ENCODE peak calls at places on chromosomes 16 and 17, in seven cellular contexts. Q is keratinocyte; H is uterus; S is heart left ventricle; I is neuronal stem cell; O is thoracic aorta; B is CD8-positive, alpha-beta T cell. R is an unnamed sample. For H3K27me3, the result is how much of the 10 kb centered on the place peaks cover.

GRCh38 chr17:73302189-73302588 is 9.6 kb downstream of the CDC42EP4 start:
- DNase-seq in H (no peak), Q (no peak), S (no peak), O (no peak), B (no peak), I (no peak), R (no peak)

GRCh38 chr17:43556292-43556691 is 10.2 kb upstream of the ETV4 start:
- DNase-seq in S (no peak), O (no peak), H (no peak), I (no peak), Q (no peak), B (no peak), R (no peak)

GRCh38 chr17:39625198-39625769 is 1.5 kb upstream of the PPP1R1B start:
- DNase-seq in S (no peak), H (no peak), O (no peak), Q (no peak), B (no peak), I (no peak), R (no peak)

GRCh38 chr16:15749371-15749770 is 99.3 kb downstream of the NDE1 start:
- DNase-seq in S (no peak), I (no peak), B (no peak), H (no peak), Q (no peak), O (no peak), R (no peak)

GRCh38 chr17:60145006-60145935 is 4.5 kb upstream of the CA4 start:
- DNase-seq in S (peak), Q (no peak), H (no peak), I (peak), B (no peak), O (no peak), R (no peak)

GRCh38 chr17:80348551-80349436 is 66.2 kb upstream of the ENDOV start:
- DNase-seq in Q (no peak), S (no peak), O (no peak), H (no peak), B (no peak), I (no peak), R (no peak)

GRCh38 chr17:53032861-53033271 is 789.9 kb upstream of the KIF2B start:
- DNase-seq in I (peak), H (no peak), S (no peak), B (no peak), Q (peak), O (no peak), R (no peak)

GRCh38 chr16:56814537-56815432 is 50.2 kb upstream of the SLC12A3 start:
- DNase-seq in B (no peak), S (no peak), O (no peak), Q (no peak), H (no peak), I (no peak), R (no peak)

GRCh38 chr16:12971216-12971615 is 69.8 kb downstream of the SHISA9 start:
- DNase-seq in O (no peak), H (no peak), Q (no peak), B (no peak), S (no peak), I (no peak), R (no peak)

GRCh38 chr17:72710834-72711233 is 381.7 kb downstream of the SLC39A11 start:
- DNase-seq in B (no peak), O (no peak), H (no peak), I (no peak), S (no peak), Q (no peak), R (no peak)

GRCh38 chr16:72400257-72401078 is 228.5 kb upstream of the PMFBP1 start:
- DNase-seq in I (peak), Q (peak), S (no peak), O (no peak), B (peak), H (no peak), R (peak)

GRCh38 chr16:14180431-14181059 is 109.4 kb downstream of the MRTFB start:
- DNase-seq in Q (no peak), S (no peak), H (no peak), I (peak), O (no peak), B (no peak), R (no peak)

GRCh38 chr16:54208262-54208661 is 78.3 kb downstream of the IRX3 start:
- DNase-seq in O (no peak), S (no peak), H (peak), Q (no peak), B (no peak), I (no peak), R (no peak)

GRCh38 chr16:35198223-35199199 is 1739.1 kb downstream of the TP53TG3F start:
- DNase-seq in S (no peak), Q (no peak), I (no peak), H (no peak), O (no peak), B (no peak), R (no peak)

GRCh38 chr16:75073551-75074414 is 42.8 kb downstream of the LDHD start:
- DNase-seq in Q (no peak), O (no peak), B (no peak), H (no peak), S (no peak), I (no peak), R (no peak)

GRCh38 chr16:62014534-62014933 is 21.7 kb downstream of the CDH8 start:
- DNase-seq in I (no peak), Q (no peak), O (no peak), H (no peak), S (no peak), B (no peak), R (no peak)

GRCh38 chr17:7673239-7673638 is 14.1 kb downstream of the TP53 start:
- DNase-seq in B (no peak), O (no peak), H (no peak), Q (no peak), S (no peak), I (no peak), R (no peak)

GRCh38 chr16:66099261-66099660 is 267.2 kb upstream of the CDH5 start:
- DNase-seq in Q (no peak), O (no peak), H (no peak), B (no peak), I (no peak), S (no peak), R (no peak)

GRCh38 chr17:35900280-35900679 is 20.1 kb upstream of the CCL5 start:
- DNase-seq in O (no peak), Q (no peak), I (no peak), B (peak), H (no peak), S (no peak), R (no peak)

GRCh38 chr16:9225527-9226316 is 134.3 kb downstream of the HAPSTR1 start:
- DNase-seq in I (peak), S (no peak), O (no peak), H (no peak), Q (no peak), B (no peak), R (no peak)

GRCh38 chr17:64133546-64134215 is 3.7 kb upstream of the ERN1 start:
- DNase-seq in O (no peak), I (peak), H (peak), S (no peak), Q (no peak), B (no peak), R (no peak)

GRCh38 chr17:81885869-81886548 is 5.4 kb downstream of the ALYREF start:
- DNase-seq in I (no peak), Q (no peak), S (no peak), B (no peak), H (no peak), O (no peak), R (no peak)

GRCh38 chr16:30086291-30087140 is 5.2 kb downstream of the TBX6 start:
- DNase-seq in S (peak), O (no peak), B (no peak), H (no peak), I (no peak), Q (no peak), R (no peak)

GRCh38 chr16:20611975-20612471 is 35.9 kb upstream of the ACSM2B start:
- DNase-seq in B (no peak), S (peak), O (no peak), H (peak), I (no peak), Q (no peak), R (no peak)

GRCh38 chr17:20122236-20122879 is 113.2 kb downstream of the SPECC1 start:
- DNase-seq in O (no peak), I (no peak), Q (no peak), S (no peak), H (no peak), B (no peak), R (no peak)

GRCh38 chr16:67013823-67014640 is 14.9 kb upstream of the CBFB start:
- DNase-seq in I (peak), B (peak), S (peak), Q (no peak), O (no peak), H (peak), R (no peak)

DNA sequence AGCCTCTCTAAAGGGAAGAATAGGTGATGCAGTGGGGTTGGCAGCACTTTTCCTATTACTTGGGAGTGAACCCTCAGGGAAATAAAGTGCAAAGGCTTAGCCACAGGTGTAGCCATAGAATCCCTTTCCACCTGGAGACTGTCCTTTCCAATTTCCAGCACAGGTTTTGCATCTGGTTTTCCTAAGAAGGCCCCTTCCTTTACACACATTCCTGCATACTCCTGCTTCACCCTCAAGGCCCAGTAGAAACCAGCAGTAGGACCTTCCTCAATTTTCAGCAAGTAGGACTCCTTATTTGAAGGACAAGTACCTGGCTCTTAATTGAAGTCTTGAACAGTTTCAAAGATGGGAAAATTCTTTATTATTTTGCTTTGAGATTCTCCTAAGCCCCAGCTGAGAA is 171.8 kb upstream of the TBX2 start:
- DNase-seq in O (no peak), I (no peak), S (no peak), B (no peak), H (no peak), Q (no peak), R (no peak)
- H3K27me3 ChIP-seq in O (under half), I (under half), S (under half), B (under half), H (under half), Q (under half), R (under half)

DNA sequence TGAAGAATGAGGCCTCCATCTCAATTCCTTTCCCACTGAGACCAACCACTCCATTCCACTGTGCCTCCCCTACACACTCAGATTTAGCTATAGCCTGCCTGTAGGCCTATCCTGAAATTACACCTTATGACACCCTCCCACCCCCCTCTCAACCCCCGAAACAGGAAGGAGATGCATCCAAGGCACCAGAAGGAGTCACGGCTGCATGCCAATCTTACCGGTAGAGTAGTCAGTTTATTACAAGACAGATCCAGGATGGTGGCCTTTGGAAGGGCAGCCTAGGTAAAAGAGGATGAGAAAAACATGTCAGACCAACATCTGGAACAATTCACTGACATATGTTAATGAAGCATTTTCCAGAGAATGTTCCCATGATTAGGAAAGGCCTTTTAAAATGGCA is 2.6 kb downstream of the LRRC59 start:
- DNase-seq in H (no peak), I (no peak), O (no peak), Q (no peak), S (no peak), B (no peak), R (no peak)
- H3K4me3 ChIP-seq in H (no peak), I (no peak), O (no peak), Q (no peak), S (no peak), B (no peak), R (peak)

GRCh38 chr16:1099224-1100083 is 3.4 kb upstream of the C1QTNF8 start:
- DNase-seq in O (no peak), H (no peak), Q (no peak), B (no peak), S (no peak), I (no peak), R (no peak)

GRCh38 chr16:1101573-1102332 is 5.7 kb upstream of the C1QTNF8 start:
- DNase-seq in Q (no peak), H (no peak), I (no peak), S (no peak), B (no peak), O (no peak), R (no peak)

GRCh38 chr16:1098266-1098991 is 2.4 kb upstream of the C1QTNF8 start:
- DNase-seq in Q (no peak), O (no peak), S (no peak), B (no peak), I (no peak), H (no peak), R (no peak)

GRCh38 chr16:1101133-1101532 is 5.1 kb upstream of the C1QTNF8 start:
- DNase-seq in O (no peak), S (no peak), I (no peak), Q (no peak), H (no peak), B (no peak), R (no peak)

DNA sequence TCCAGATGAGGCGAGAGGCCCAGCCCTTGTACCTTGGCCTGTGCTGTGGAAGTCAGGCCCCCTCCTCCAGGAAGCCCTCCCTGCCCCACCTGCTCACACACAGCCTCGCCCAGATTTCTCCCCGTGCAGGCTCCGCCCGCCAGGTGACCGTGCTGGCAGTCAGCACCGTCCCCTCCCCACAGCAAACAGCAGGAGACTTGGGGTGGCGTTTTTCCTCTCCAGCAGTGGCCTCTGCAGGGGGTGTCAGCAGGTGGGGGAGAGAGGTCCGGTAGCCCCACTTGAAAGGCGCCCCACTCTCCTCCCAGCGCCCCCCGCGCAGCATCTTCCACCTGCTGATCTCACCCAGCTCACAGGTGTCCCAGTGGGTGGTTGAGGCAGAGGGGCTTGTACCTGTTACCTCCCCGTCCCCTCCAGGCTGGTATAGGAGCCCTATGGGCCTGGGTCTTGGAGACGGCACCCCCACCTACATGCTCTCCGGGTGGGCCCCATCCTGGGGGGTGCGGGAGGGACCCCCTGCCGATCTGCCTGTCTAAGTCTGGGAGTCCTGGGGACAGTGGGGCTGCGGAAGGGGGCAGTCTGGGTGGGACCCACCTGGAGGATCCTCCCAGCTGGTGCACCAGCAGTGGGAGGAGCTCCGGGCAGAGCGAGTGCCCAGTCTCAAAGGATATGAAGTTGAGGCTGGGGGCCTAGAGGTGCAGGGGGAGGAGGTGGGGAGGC is 4.2 kb upstream of the C1QTNF8 start:
- DNase-seq in Q (no peak), H (no peak), O (no peak), I (no peak), B (no peak), S (no peak), R (no peak)
- H3K27me3 ChIP-seq in Q (under half), H (under half), O (under half), I (half or more), B (under half), S (under half), R (under half)

DNA sequence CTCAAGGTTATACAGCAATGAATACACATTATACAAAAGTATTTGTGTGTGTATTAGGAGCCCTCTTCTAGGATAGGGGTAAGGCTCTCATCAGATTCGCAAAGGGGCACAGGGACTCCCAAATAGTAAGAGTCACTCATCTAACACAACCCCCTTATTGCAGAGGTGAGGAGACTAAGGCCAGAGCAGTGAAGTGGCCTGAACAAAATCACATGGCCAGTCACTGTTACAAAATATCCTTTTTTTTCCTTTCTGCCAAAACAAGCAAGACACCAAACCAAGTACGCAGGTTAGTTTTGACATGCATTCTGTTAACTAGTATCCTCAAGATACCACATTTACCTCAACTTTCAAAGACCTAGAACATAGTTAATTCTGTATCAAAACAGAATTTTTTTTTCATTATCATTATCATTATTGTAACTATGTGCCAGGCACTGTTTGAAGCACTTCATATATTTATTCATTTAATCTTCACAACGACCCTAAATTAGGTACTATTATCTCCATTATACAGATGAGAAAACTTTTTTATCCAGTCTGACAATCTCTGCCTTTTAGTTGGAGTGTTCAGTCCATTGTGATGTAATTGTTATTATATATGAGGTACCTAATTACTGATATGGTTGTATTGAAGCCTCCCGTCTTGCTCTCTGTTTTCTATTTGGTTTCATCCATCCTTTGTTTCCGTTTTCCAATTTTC is 25.7 kb downstream of the MMD start:
- DNase-seq in Q (no peak), S (no peak), B (no peak), I (no peak), O (no peak), H (no peak), R (no peak)
- H3K4me3 ChIP-seq in Q (no peak), S (no peak), B (no peak), I (no peak), O (no peak), H (no peak), R (no peak)